ENCODE peak calls at places on chromosomes 5 and 9, in five cellular contexts. A, Z, U, X and L are unnamed samples.

GRCh38 chr9:131076347-131077195 is 19.8 kb upstream of the AIF1L start:
- DNase-seq in A (no peak), U (no peak), Z (no peak), X (no peak), L (no peak)

GRCh38 chr9:19630762-19631161 is 158.1 kb downstream of the SLC24A2 start:
- DNase-seq in X (no peak), Z (no peak), A (no peak), U (no peak), L (no peak)

GRCh38 chr5:83837261-83837894 is 116.7 kb upstream of the HAPLN1 start:
- DNase-seq in Z (no peak), A (no peak), U (no peak), X (no peak), L (no peak)

GRCh38 chr5:61229416-61229815 is 67.1 kb upstream of the SMIM15 start:
- DNase-seq in A (no peak), X (no peak), Z (no peak), U (no peak), L (no peak)

GRCh38 chr9:127612993-127613954 is 1.2 kb downstream of the STXBP1 start:
- DNase-seq in A (no peak), Z (no peak), X (peak), U (no peak), L (peak)

GRCh38 chr5:45774528-45774927 is 78.3 kb upstream of the HCN1 start:
- DNase-seq in X (peak), U (no peak), A (no peak), Z (no peak), L (no peak)

GRCh38 chr9:123406691-123407536 is 50.9 kb downstream of the CRB2 start:
- DNase-seq in A (no peak), U (no peak), Z (peak), X (no peak), L (no peak)

GRCh38 chr5:173765030-173765644 is 123.0 kb upstream of the CPEB4 start:
- DNase-seq in Z (no peak), X (no peak), A (no peak), U (no peak), L (no peak)

GRCh38 chr5:27038476-27038875 is at the start of gene CDH9:
- DNase-seq in Z (no peak), U (no peak), X (no peak), A (no peak), L (no peak)

GRCh38 chr5:172377856-172378255 is 76.5 kb downstream of the SH3PXD2B start:
- DNase-seq in A (no peak), X (no peak), U (no peak), Z (no peak), L (peak)

GRCh38 chr9:129988607-129989361 is 54.2 kb downstream of the FNBP1 start:
- DNase-seq in X (no peak), U (no peak), Z (no peak), A (no peak), L (no peak)

GRCh38 chr5:158049459-158049858 is 190.5 kb upstream of the CLINT1 start:
- DNase-seq in Z (no peak), A (no peak), X (no peak), U (no peak), L (no peak)

GRCh38 chr5:178304761-178305645 is 72.4 kb upstream of the PHYKPL start:
- DNase-seq in X (no peak), A (no peak), U (no peak), Z (no peak), L (no peak)

GRCh38 chr9:21357479-21358290 is 7.0 kb upstream of the IFNA6 start:
- DNase-seq in A (no peak), X (no peak), U (no peak), Z (no peak), L (no peak)

GRCh38 chr5:130032807-130033206 is 128.5 kb downstream of the CHSY3 start:
- DNase-seq in X (no peak), Z (no peak), U (no peak), A (no peak), L (peak)

GRCh38 chr5:139251281-139251687 is 42.3 kb upstream of the MATR3 start:
- DNase-seq in X (no peak), A (no peak), U (no peak), Z (no peak), L (no peak)

GRCh38 chr5:39014544-39014943 is 59.7 kb downstream of the RICTOR start:
- DNase-seq in U (no peak), X (no peak), Z (no peak), A (no peak), L (no peak)

GRCh38 chr9:16385590-16386578 is 484.6 kb downstream of the BNC2 start:
- DNase-seq in U (no peak), A (no peak), X (no peak), Z (no peak), L (no peak)

GRCh38 chr5:144815131-144815530 is 644.5 kb downstream of the KCTD16 start:
- DNase-seq in Z (no peak), X (no peak), U (no peak), A (no peak), L (no peak)

GRCh38 chr5:66864240-66864884 is 268.2 kb downstream of the MAST4 start:
- DNase-seq in U (no peak), X (no peak), A (no peak), Z (no peak), L (peak)

GRCh38 chr5:143434261-143435206 is 31.0 kb upstream of the NR3C1 start:
- DNase-seq in U (no peak), A (no peak), X (no peak), Z (no peak), L (no peak)

GRCh38 chr9:72721086-72721485 is 199.7 kb downstream of the TMC1 start:
- DNase-seq in A (no peak), X (no peak), Z (no peak), U (no peak), L (no peak)

GRCh38 chr5:78405820-78406750 is 45.7 kb downstream of the SCAMP1 start:
- DNase-seq in A (no peak), Z (no peak), X (no peak), U (no peak), L (no peak)

GRCh38 chr9:89541798-89542197 is 43.9 kb upstream of the SEMA4D start:
- DNase-seq in A (no peak), X (no peak), U (no peak), Z (no peak), L (peak)

GRCh38 chr9:112112941-112113399 is 62.1 kb downstream of the SUSD1 start:
- DNase-seq in Z (peak), U (no peak), A (no peak), X (peak), L (no peak)

GRCh38 chr9:110244616-110245015 is 11.7 kb downstream of the TXN start:
- DNase-seq in A (no peak), Z (no peak), X (no peak), U (no peak), L (no peak)

GRCh38 chr5:156322666-156323065 is 4.3 kb upstream of the SGCD start:
- DNase-seq in Z (no peak), U (no peak), X (no peak), A (no peak), L (no peak)

GRCh38 chr5:116613445-116613844 is 38.8 kb upstream of the SEMA6A start:
- DNase-seq in A (no peak), X (no peak), Z (no peak), U (no peak), L (no peak)

GRCh38 chr5:159179556-159180305 is 29.6 kb downstream of the RNF145 start:
- DNase-seq in Z (no peak), U (no peak), A (no peak), X (no peak), L (no peak)

GRCh38 chr9:105858877-105859276 is 164.5 kb downstream of the TMEM38B start:
- DNase-seq in A (no peak), U (no peak), Z (no peak), X (no peak), L (no peak)

GRCh38 chr9:17795708-17796107 is 216.8 kb downstream of the SH3GL2 start:
- DNase-seq in U (no peak), A (no peak), X (no peak), Z (no peak), L (no peak)

GRCh38 chr9:23743041-23743440 is 83.0 kb downstream of the ELAVL2 start:
- DNase-seq in U (no peak), A (peak), X (no peak), Z (no peak), L (no peak)

GRCh38 chr5:8517461-8517860 is 648.5 kb downstream of the MTRR start:
- DNase-seq in X (no peak), Z (no peak), A (no peak), U (no peak), L (no peak)

GRCh38 chr9:105118646-105119045 is 125.8 kb upstream of the SLC44A1 start:
- DNase-seq in A (no peak), X (no peak), Z (no peak), U (no peak), L (no peak)

GRCh38 chr9:93617273-93617672 is 40.9 kb downstream of the PHF2 start:
- DNase-seq in X (no peak), U (no peak), A (no peak), Z (no peak), L (no peak)

GRCh38 chr5:173577166-173577565 is 39.3 kb downstream of the BOD1 start:
- DNase-seq in A (no peak), Z (no peak), U (no peak), X (no peak), L (no peak)

GRCh38 chr5:10645146-10645545 is 81.3 kb downstream of the ANKRD33B start:
- DNase-seq in A (no peak), Z (no peak), X (no peak), U (no peak), L (no peak)